ENCODE peak calls at places on chromosomes 16 and 17, in four cellular contexts. R is HepG2, E is HCT116, C is K562. W is an unnamed sample.

GRCh38 chr16:58034128-58034685 is 8.7 kb downstream of the MMP15 start:
- DNase-seq in C (no peak), R (no peak), E (no peak), W (no peak)

GRCh38 chr17:40535924-40536717 is 29.2 kb downstream of the CCR7 start:
- DNase-seq in C (peak; percentile 88), E (no peak), R (no peak), W (no peak)

GRCh38 chr16:67477960-67478554 is 2.9 kb downstream of the ATP6V0D1 start:
- DNase-seq in E (no peak), R (peak; percentile 37), C (no peak), W (no peak)

GRCh38 chr17:74424658-74425057 is 7.2 kb upstream of the GPRC5C start:
- DNase-seq in E (no peak), C (no peak), R (no peak), W (no peak)

GRCh38 chr17:56866496-56866895 is 32.5 kb downstream of the DGKE start:
- DNase-seq in C (no peak), E (no peak), R (no peak), W (no peak)

GRCh38 chr17:70054961-70055360 is 20.1 kb upstream of the KCNJ16 start:
- DNase-seq in E (no peak), C (no peak), R (no peak), W (no peak)

GRCh38 chr17:37368577-37368976 is 7.2 kb upstream of the C17orf78 start:
- DNase-seq in E (no peak), C (no peak), R (no peak), W (no peak)

GRCh38 chr16:30185141-30185682 is 1.8 kb downstream of the CORO1A start:
- DNase-seq in R (no peak), C (peak; percentile 9), E (no peak), W (no peak)

GRCh38 chr17:16407911-16408588 is 7.3 kb upstream of the TRPV2 start:
- DNase-seq in C (peak; percentile 46), E (no peak), R (peak; percentile 51), W (no peak)

GRCh38 chr17:16475196-16475704 is 16.7 kb downstream of the LRRC75A start:
- DNase-seq in E (no peak), C (no peak), R (no peak), W (no peak)

GRCh38 chr17:8084250-8084649 is 3.3 kb downstream of the ALOX12B start:
- DNase-seq in E (no peak), C (no peak), R (no peak), W (no peak)

GRCh38 chr17:39105705-39106104 is 45.7 kb downstream of the PLXDC1 start:
- DNase-seq in R (no peak), C (no peak), E (no peak), W (no peak)

GRCh38 chr16:14958970-14959369 is 15.9 kb upstream of the PDXDC1 start:
- DNase-seq in R (no peak), C (no peak), E (no peak), W (peak; percentile 55)

GRCh38 chr16:4064950-4065352 is 51.3 kb downstream of the ADCY9 start:
- DNase-seq in E (no peak), R (no peak), C (no peak), W (no peak)

GRCh38 chr16:74448990-74449389 is 27.7 kb upstream of the CLEC18B start:
- DNase-seq in C (peak; percentile 5), E (peak; percentile 63), R (no peak), W (no peak)

GRCh38 chr17:16215002-16215272 is 397 bp downstream of the NCOR1 start:
- DNase-seq in E (no peak), R (peak; percentile 31), C (peak; percentile 39), W (peak; percentile 8)

GRCh38 chr17:77382966-77383612 is 242.3 kb downstream of the SEC14L1 start:
- DNase-seq in C (no peak), E (no peak), R (no peak), W (no peak)

GRCh38 chr17:39027037-39027436 is 59.8 kb upstream of the FBXO47 start:
- DNase-seq in R (no peak), C (no peak), E (no peak), W (no peak)

GRCh38 chr17:41393294-41393693 is 4.1 kb downstream of the KRT31 start:
- DNase-seq in E (no peak), R (no peak), C (no peak), W (no peak)

GRCh38 chr16:30615358-30616076 is 5.3 kb upstream of the ZNF689 start:
- DNase-seq in C (peak; percentile 29), E (peak; percentile 48), R (peak; percentile 76), W (peak; percentile 68)

GRCh38 chr16:50644730-50645129 is 36.4 kb downstream of the SNX20 start:
- DNase-seq in E (peak; percentile 19), C (no peak), R (no peak), W (no peak)

GRCh38 chr16:64167851-64168770 is 953.8 kb downstream of the CDH11 start:
- DNase-seq in E (no peak), R (no peak), C (no peak), W (no peak)

GRCh38 chr16:84546669-84547538 is 42.4 kb upstream of the MEAK7 start:
- DNase-seq in R (no peak), E (no peak), C (no peak), W (no peak)

GRCh38 chr17:30954046-30954805 is 16.6 kb upstream of the RNF135 start:
- DNase-seq in E (no peak), R (no peak), C (no peak), W (no peak)

GRCh38 chr17:21252289-21252874 is 828 bp downstream of the NATD1 start:
- DNase-seq in C (no peak), R (no peak), E (no peak), W (no peak)
- H3K4me1 ChIP-seq in C (peaks cover 22% of the 10 kb centered on the region), R (peaks cover 28% of the 10 kb centered on the region), E (peaks cover 20% of the 10 kb centered on the region), W (no peaks in the 10 kb centered on the region)

DNA sequence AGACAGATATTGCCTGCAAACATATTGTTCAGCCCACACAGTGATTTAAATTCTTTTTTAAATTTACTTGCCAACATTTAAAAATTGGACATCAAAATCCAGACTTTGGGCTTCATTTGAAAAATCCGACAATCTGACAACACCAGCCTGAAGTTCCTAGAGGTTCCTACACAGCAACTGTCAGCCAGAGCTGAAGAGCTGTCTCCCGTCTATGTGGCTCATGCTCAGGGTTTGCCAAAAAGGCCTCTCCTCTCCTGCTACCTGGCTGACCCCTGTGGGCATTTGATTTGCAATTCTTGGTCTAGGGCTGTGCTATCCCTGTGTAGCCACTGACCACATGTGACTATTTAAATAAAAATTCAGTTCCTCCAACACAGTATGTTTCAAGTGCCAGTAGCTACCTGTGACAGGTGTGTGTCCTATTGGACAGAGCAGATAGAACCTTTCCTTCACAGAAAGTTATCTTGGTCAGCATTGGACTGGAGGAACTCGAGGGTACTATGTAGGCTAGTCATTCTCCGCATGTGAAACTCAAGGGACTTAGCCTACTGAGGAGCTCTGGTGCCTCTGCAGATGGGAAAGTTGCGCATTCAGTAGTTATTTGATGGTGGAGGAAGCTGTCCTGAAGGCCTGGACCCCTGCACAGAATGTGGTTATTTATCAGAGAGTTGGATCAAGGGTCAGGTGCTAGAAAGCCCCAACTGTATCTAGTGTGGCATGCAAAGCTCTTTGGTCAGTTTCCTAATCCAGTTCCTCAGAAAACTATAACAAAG is 2.7 kb downstream of the LYRM1 start:
- DNase-seq in R (no peak), E (no peak), C (no peak), W (no peak)
- H3K9ac ChIP-seq in R (no peak overlapping the region), E (no peak overlapping the region), C (no peak overlapping the region), W (no peak overlapping the region)

DNA sequence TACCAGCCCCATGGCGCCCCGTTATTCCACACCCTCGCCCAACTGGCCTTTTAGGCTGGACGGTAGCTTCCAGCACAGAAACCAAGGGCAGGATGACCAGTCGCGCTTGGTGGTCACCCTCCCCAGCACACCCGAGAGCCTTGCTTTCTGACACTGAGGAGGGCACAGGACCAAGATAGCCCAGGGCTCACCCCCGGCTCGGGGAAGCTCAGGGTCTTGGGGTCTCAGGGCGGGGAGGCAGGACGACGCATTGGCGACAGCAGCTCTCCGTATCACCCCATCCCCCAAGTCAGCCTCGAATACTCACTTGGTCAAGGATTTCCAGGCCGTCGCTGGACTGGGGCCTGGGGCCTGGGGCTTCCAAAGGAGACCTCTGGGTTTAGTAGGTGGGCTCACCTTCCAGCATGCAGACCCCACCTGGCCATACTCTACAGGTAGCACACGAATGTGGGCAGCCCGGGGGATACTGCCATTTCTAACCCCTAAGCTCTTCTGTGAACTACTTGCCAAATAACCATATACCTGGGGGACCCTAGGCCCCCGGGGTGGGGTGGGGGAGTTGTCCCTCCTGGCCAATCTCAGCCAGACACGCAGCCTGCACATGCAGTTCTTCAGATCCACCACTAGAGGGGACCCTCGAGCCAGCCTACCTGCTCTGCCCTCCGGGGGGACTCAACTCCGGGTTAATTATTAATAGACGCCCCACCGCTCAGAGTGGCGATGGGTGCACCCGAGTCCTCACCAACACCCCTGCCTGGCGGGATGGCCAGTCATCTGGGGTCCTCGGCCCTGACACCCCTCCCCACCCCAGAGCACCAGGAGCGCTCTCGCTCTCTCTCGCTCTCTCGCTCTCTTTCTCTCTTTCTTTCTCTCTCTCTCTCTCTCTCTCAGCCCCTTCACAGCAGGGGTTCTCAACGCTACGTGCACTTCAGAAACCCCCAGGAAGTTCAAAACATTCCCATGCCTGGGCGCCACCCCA is 30.0 kb downstream of the TBC1D16 start:
- DNase-seq in R (peak; percentile 81), C (peak; percentile 86), E (peak; percentile 40), W (no peak)
- TF ChIP-seq YY1 in R (no peak), C (no peak), E (no peak), W (no peak)

GRCh38 chr16:12086861-12087260 is 110.3 kb downstream of the SNX29 start:
- DNase-seq in C (no peak), R (no peak), E (no peak), W (no peak)
- H3K4me1 ChIP-seq in C (peaks cover 20% of the 10 kb centered on the region), R (peaks cover 17% of the 10 kb centered on the region), E (peaks cover 24% of the 10 kb centered on the region), W (peaks cover 3% of the 10 kb centered on the region)

GRCh38 chr17:47949197-47949759 is 7.9 kb downstream of the PNPO start:
- DNase-seq in R (peak; percentile 80), C (peak; percentile 82), E (peak; percentile 67), W (peak; percentile 70)

GRCh38 chr17:47950448-47950847 is 7.2 kb downstream of the PRR15L start:
- DNase-seq in R (peak; percentile 36), C (no peak), E (no peak), W (no peak)

GRCh38 chr17:47948706-47949196 is 7.4 kb downstream of the PNPO start:
- DNase-seq in R (peak; percentile 91), C (no peak), E (no peak), W (no peak)

GRCh38 chr17:47952181-47953021 is 5.3 kb downstream of the PRR15L start:
- DNase-seq in C (no peak), R (peak; percentile 67), E (no peak), W (no peak)

GRCh38 chr17:47949951-47950350 is 7.7 kb downstream of the PRR15L start:
- DNase-seq in C (no peak), R (no peak), E (no peak), W (no peak)
- H3K9ac ChIP-seq in C (no peak overlapping the region), R (peak overlapping the region; percentile 39), E (peak overlapping the region; percentile 55), W (no peak overlapping the region)

DNA sequence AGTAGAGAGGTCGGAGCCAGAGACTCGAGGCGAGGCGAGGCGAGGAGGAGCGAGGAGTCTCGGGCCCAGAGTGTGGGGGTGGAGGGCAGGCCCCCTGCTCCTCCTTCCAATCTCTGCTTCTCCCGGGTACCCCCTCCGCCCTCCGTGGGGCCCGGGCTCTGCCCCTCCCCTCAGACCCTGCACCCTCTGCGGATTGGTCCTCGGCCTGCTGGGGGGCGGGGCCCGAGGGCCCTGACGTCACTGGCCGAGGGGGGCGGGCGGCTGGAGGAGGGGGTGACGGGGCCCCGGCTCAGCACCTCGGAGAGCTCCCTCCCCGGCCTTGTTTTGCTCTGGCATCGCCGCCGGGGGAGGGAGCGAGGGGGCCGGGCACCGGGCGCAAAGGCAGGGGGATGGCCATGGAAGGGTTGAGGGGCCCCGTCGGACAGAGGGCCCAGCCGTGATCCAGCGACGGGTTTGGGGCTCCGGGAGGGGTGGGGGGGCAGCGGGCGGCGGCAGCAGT is at the start of gene RUNDC3A:
- DNase-seq in R (peak; percentile 59), C (peak; percentile 98), E (peak; percentile 36), W (peak; percentile 77)
- TF ChIP-seq YY1 in R (peak; percentile 26), C (no peak), E (no peak), W (no peak)

W was measured in NT2/D1.